ENCODE peak calls at places on chromosomes 13 and 19, in six cellular contexts. Q is right cardiac atrium, R is fibroblast of lung, B is heart right ventricle, L is right atrium auricular region, U is kidney. Z is an unnamed sample.

GRCh38 chr19:7925171-7925837 is 631 bp downstream of the CTXN1 start:
- DNase-seq in L (no peak), Q (peak), R (peak), B (peak), U (peak), Z (no peak)

GRCh38 chr19:34996978-34997640 is 3.0 kb upstream of the GRAMD1A start:
- DNase-seq in B (no peak), U (peak), L (no peak), R (no peak), Q (no peak), Z (no peak)

GRCh38 chr13:95571941-95572340 is 19.4 kb downstream of the CLDN10 start:
- DNase-seq in B (no peak), Q (no peak), R (no peak), L (no peak), U (no peak), Z (no peak)

GRCh38 chr13:31361673-31362072 is 161.9 kb downstream of the B3GLCT start:
- DNase-seq in B (no peak), R (no peak), Q (no peak), U (no peak), L (no peak), Z (no peak)

GRCh38 chr13:75705395-75705794 is 69.3 kb downstream of the LMO7 start:
- DNase-seq in B (no peak), U (no peak), R (peak), L (no peak), Q (no peak), Z (no peak)

GRCh38 chr13:50842246-50842645 is 1.2 kb downstream of the DLEU7 start:
- DNase-seq in R (no peak), U (no peak), B (no peak), Q (no peak), L (no peak), Z (no peak)

GRCh38 chr19:1080360-1081161 is 13.6 kb downstream of the ARHGAP45 start:
- DNase-seq in B (peak), L (no peak), R (no peak), Q (no peak), U (peak), Z (no peak)

GRCh38 chr13:37868691-37869505 is 674 bp downstream of the TRPC4 start:
- DNase-seq in R (peak), U (peak), L (no peak), Q (no peak), B (no peak), Z (no peak)

GRCh38 chr19:19146000-19146608 is 7.8 kb upstream of the TMEM161A start:
- DNase-seq in L (peak), Q (peak), B (peak), U (peak), R (peak), Z (no peak)

GRCh38 chr13:41193469-41193868 is 900 bp downstream of the KBTBD7 start:
- DNase-seq in U (no peak), L (no peak), Q (no peak), B (no peak), R (no peak), Z (no peak)

GRCh38 chr13:98385591-98385990 is 191.3 kb downstream of the STK24 start:
- DNase-seq in L (no peak), Q (no peak), B (no peak), R (no peak), U (no peak), Z (no peak)

GRCh38 chr19:13974073-13974472 is 21.8 kb downstream of the DCAF15 start:
- DNase-seq in B (no peak), Q (no peak), U (no peak), R (no peak), L (no peak), Z (no peak)

GRCh38 chr19:6413291-6413690 is 11.3 kb downstream of the KHSRP start:
- DNase-seq in R (no peak), Q (no peak), L (no peak), B (no peak), U (no peak), Z (no peak)

GRCh38 chr19:46616631-46617322 is 8.1 kb downstream of the PTGIR start:
- DNase-seq in R (peak), L (no peak), B (peak), U (peak), Q (peak), Z (no peak)

GRCh38 chr19:14686411-14686810 is 3.4 kb upstream of the ZNF333 start:
- DNase-seq in U (no peak), L (no peak), B (no peak), Q (no peak), R (no peak), Z (no peak)

GRCh38 chr13:22076658-22077057 is 405.8 kb downstream of the FGF9 start:
- DNase-seq in L (no peak), R (no peak), B (no peak), U (no peak), Q (no peak), Z (no peak)

GRCh38 chr19:1125601-1126533 is 22.1 kb downstream of the GPX4 start:
- DNase-seq in Q (no peak), L (no peak), R (peak), B (no peak), U (no peak), Z (no peak)

GRCh38 chr13:78022164-78022877 is 103.7 kb upstream of the EDNRB start:
- DNase-seq in U (no peak), B (no peak), R (peak), Q (no peak), L (no peak), Z (peak)

GRCh38 chr13:55567721-55568625 is 1572.7 kb upstream of the PRR20A start:
- DNase-seq in Q (no peak), U (no peak), R (no peak), L (no peak), B (no peak), Z (no peak)

GRCh38 chr13:33191425-33192221 is 93.9 kb downstream of the STARD13 start:
- DNase-seq in L (no peak), B (no peak), Q (no peak), U (no peak), R (peak), Z (no peak)

DNA sequence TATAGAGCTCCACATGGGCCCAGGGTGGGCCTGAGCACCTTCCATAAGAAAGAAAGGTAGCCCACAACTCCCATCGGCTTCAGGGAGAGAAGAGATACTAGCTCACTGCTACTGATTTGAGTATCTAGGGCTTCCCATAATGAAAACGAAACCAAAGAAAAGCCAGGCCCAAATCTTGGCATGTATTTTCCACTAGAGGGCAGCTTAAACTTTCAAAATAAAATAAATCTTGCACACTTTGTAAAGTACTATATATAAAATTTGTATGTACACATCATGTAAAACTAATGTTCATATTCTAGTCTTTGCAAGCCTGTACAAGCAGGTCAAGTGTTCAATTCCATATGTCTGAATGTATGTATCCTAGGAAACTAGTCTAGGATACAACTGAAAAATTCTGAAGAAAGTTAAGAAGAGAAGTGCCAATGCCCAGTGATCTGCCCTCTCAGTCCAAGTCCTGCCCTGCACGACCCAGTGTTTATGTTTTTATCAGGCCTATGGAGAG is 475.9 kb downstream of the UQCRFS1 start:
- DNase-seq in Q (no peak), U (no peak), L (no peak), R (peak), B (no peak), Z (no peak)
- H3K27ac ChIP-seq in Q (peak), U (no peak), L (peak), R (no peak), B (peak), Z (no peak)

GRCh38 chr19:11383706-11384048 is 437 bp downstream of the EPOR start:
- DNase-seq in B (no peak), Q (no peak), U (no peak), L (no peak), R (no peak), Z (no peak)
- H3K27ac ChIP-seq in B (peak), Q (no peak), U (peak), L (peak), R (no peak), Z (no peak)

GRCh38 chr13:99845136-99845874 is 126.3 kb downstream of the ZIC5 start:
- DNase-seq in U (no peak), L (no peak), R (no peak), B (no peak), Q (no peak), Z (peak)
- H3K27ac ChIP-seq in U (no peak), L (no peak), R (no peak), B (no peak), Q (no peak), Z (no peak)

DNA sequence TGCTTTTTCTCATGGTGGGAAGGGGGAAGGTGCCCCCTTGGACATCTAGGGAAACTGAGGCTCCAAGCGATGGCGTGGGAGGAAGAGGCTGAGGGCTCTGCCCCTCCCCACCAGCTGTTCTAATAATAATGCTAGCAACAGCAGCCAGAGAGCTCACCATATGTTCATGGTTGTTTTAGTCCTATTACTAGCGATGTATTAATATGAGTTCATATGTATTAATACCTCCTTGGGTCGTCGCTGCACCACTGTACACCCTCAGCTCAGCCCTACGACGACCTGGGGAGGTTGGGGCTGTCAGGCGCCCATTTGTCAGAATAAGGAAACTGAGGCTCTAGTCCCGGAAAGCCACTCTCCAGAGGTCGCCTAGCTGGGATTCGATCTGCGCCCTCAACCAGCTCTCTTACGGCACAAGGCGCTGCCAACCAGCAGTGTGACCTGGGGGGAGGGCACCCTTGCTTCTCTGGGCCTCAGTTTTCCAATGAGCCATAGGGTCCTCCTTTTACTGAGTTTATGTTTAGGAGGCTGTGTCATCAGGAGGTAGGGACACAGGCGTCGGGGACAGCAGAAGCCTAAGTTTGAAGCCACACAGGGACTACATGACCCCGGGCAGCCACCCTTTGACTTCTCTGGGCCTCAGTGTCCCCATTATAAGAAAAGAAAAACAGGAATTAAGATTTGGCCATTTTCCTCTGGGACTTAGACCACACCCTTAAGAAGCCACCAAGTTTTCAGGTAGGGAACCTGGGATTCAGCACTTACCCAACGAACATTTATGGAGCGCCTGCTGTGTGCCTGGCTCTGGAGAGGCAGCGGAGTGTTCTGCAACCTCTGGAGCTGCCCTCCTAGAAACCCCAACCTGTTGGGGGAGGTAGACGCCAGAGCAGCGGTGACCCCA is 664 bp downstream of the MAST3 start:
- DNase-seq in Q (no peak), R (no peak), U (no peak), B (no peak), L (no peak), Z (no peak)
- H3K27ac ChIP-seq in Q (no peak), R (no peak), U (no peak), B (no peak), L (no peak), Z (peak)

Z was measured in substantia nigra.